ENCODE peak calls at places on chromosomes 11 and 22, in five cellular contexts. O is HCT116, U is HepG2, S is GM12878, A is A549. Q is an unnamed sample.

GRCh38 chr22:31449521-31449920 is 40.1 kb downstream of the EIF4ENIF1 start:
- DNase-seq in O (no peak), U (no peak), S (no peak), A (no peak), Q (no peak)

GRCh38 chr11:44823920-44824704 is 97.3 kb downstream of the TSPAN18 start:
- DNase-seq in O (no peak), U (peak; percentile 52), S (no peak), A (no peak), Q (no peak)

GRCh38 chr22:26992556-26992955 is 335.2 kb downstream of the MIAT start:
- DNase-seq in O (no peak), U (no peak), S (no peak), A (no peak), Q (no peak)

GRCh38 chr11:35541621-35542375 is 16.4 kb upstream of the PAMR1 start:
- DNase-seq in O (no peak), U (no peak), S (no peak), A (peak; percentile 23), Q (no peak)

GRCh38 chr11:106305458-106305857 is 228.0 kb downstream of the AASDHPPT start:
- DNase-seq in O (no peak), U (no peak), S (no peak), A (no peak), Q (no peak)

GRCh38 chr22:46007848-46008261 is 30.9 kb upstream of the WNT7B start:
- DNase-seq in O (no peak), U (no peak), S (no peak), A (no peak), Q (no peak)

GRCh38 chr11:69915501-69916250 is 96.5 kb upstream of the FGF3 start:
- DNase-seq in O (peak; percentile 60), U (peak; percentile 41), S (no peak), A (peak; percentile 75), Q (peak; percentile 68)

GRCh38 chr11:46308632-46309419 is 31.4 kb downstream of the CREB3L1 start:
- DNase-seq in O (peak; percentile 48), U (peak; percentile 39), S (no peak), A (peak; percentile 80), Q (peak; percentile 79)

GRCh38 chr11:105763594-105763993 is 153.7 kb downstream of the GRIA4 start:
- DNase-seq in O (no peak), U (no peak), S (no peak), A (no peak), Q (no peak)

GRCh38 chr11:57761301-57762234 is at the start of gene CTNND1:
- DNase-seq in O (peak; percentile 95), U (peak; percentile 97), S (peak; percentile 77), A (peak; percentile 98), Q (peak; percentile 86)

GRCh38 chr22:28779833-28780232 is 7.3 kb downstream of the CCDC117 start:
- DNase-seq in O (no peak), U (no peak), S (no peak), A (no peak), Q (no peak)

GRCh38 chr11:75347781-75348613 is 3.5 kb downstream of the ARRB1 start:
- DNase-seq in O (no peak), U (peak; percentile 64), S (no peak), A (no peak), Q (no peak)

GRCh38 chr11:60887531-60887930 is 18.9 kb downstream of the PRPF19 start:
- DNase-seq in O (peak; percentile 31), U (peak; percentile 66), S (no peak), A (peak; percentile 53), Q (peak; percentile 74)

GRCh38 chr22:41123151-41123550 is 30.8 kb downstream of the EP300 start:
- DNase-seq in O (no peak), U (no peak), S (no peak), A (no peak), Q (no peak)

GRCh38 chr11:113045146-113045545 is 83.9 kb downstream of the NCAM1 start:
- DNase-seq in O (no peak), U (no peak), S (no peak), A (no peak), Q (no peak)

GRCh38 chr11:131609317-131609716 is 238.9 kb downstream of the NTM start:
- DNase-seq in O (no peak), U (no peak), S (no peak), A (no peak), Q (no peak)

GRCh38 chr11:36566407-36567053 is 1.3 kb upstream of the RAG1 start:
- DNase-seq in O (no peak), U (no peak), S (no peak), A (no peak), Q (peak; percentile 1)

GRCh38 chr22:49400866-49401598 is 426.6 kb downstream of the BRD1 start:
- DNase-seq in O (no peak), U (no peak), S (no peak), A (no peak), Q (peak; percentile 36)

GRCh38 chr11:127259118-127259517 is 258.5 kb upstream of the KIRREL3 start:
- DNase-seq in O (no peak), U (no peak), S (no peak), A (no peak), Q (no peak)

GRCh38 chr11:79400717-79401330 is 40.0 kb downstream of the TENM4 start:
- DNase-seq in O (no peak), U (peak; percentile 12), S (no peak), A (peak; percentile 34), Q (peak; percentile 47)

GRCh38 chr22:29426476-29426875 is 11.9 kb upstream of the RFPL1 start:
- DNase-seq in O (no peak), U (no peak), S (no peak), A (no peak), Q (no peak)

GRCh38 chr11:85787809-85788805 is 22.8 kb downstream of the SYTL2 start:
- DNase-seq in O (no peak), U (peak; percentile 21), S (no peak), A (peak; percentile 95), Q (no peak)

GRCh38 chr11:102287963-102288744 is 29.1 kb upstream of the BIRC3 start:
- DNase-seq in O (peak; percentile 69), U (peak; percentile 68), S (peak; percentile 78), A (peak; percentile 80), Q (peak; percentile 77)

GRCh38 chr11:66264893-66265292 is 3.5 kb upstream of the RAB1B start:
- DNase-seq in O (no peak), U (no peak), S (no peak), A (peak; percentile 41), Q (peak; percentile 46)

GRCh38 chr11:118527109-118527508 is at the start of gene TTC36:
- DNase-seq in O (no peak), U (no peak), S (no peak), A (no peak), Q (no peak)

GRCh38 chr11:126949066-126949945 is 51.3 kb downstream of the KIRREL3 start:
- DNase-seq in O (no peak), U (no peak), S (no peak), A (no peak), Q (peak; percentile 9)

GRCh38 chr11:13963169-13963948 is 836 bp downstream of the SPON1 start:
- DNase-seq in O (no peak), U (no peak), S (no peak), A (no peak), Q (no peak)

GRCh38 chr11:114614127-114614720 is 18.6 kb upstream of the NXPE4 start:
- DNase-seq in O (no peak), U (no peak), S (no peak), A (no peak), Q (no peak)

GRCh38 chr22:45889539-45890350 is 87.2 kb downstream of the WNT7B start:
- DNase-seq in O (no peak), U (no peak), S (no peak), A (no peak), Q (no peak)

GRCh38 chr11:6351782-6352181 is 31.5 kb upstream of the CAVIN3 start:
- DNase-seq in O (no peak), U (no peak), S (no peak), A (no peak), Q (no peak)

GRCh38 chr22:43922123-43922522 is 1.5 kb upstream of the PNPLA3 start:
- DNase-seq in O (no peak), U (peak; percentile 57), S (no peak), A (no peak), Q (no peak)

GRCh38 chr22:43925433-43926348 is 2.1 kb downstream of the PNPLA3 start:
- DNase-seq in O (no peak), U (peak; percentile 95), S (no peak), A (no peak), Q (no peak)

GRCh38 chr22:43923631-43924548 is at the start of gene PNPLA3:
- DNase-seq in O (peak; percentile 57), U (peak; percentile 77), S (no peak), A (peak; percentile 71), Q (peak; percentile 86)

GRCh38 chr22:43921361-43921760 is 2.2 kb upstream of the PNPLA3 start:
- DNase-seq in O (peak; percentile 52), U (peak; percentile 44), S (no peak), A (no peak), Q (peak; percentile 20)

GRCh38 chr22:43923191-43923590 is 414 bp upstream of the PNPLA3 start:
- DNase-seq in O (no peak), U (no peak), S (no peak), A (no peak), Q (peak; percentile 38)
- H3K4me3 ChIP-seq in O (no peak overlapping the region), U (peak overlapping the region; percentile 60), S (no peak overlapping the region), A (peak overlapping the region; percentile 56), Q (peak overlapping the region; percentile 50)

GRCh38 chr11:123526918-123527317 is 96.8 kb downstream of the GRAMD1B start:
- DNase-seq in O (no peak), U (no peak), S (no peak), A (no peak), Q (no peak)

GRCh38 chr11:123525072-123525471 is 95.0 kb downstream of the GRAMD1B start:
- DNase-seq in O (no peak), U (no peak), S (no peak), A (no peak), Q (no peak)

GRCh38 chr11:123523539-123523938 is 93.5 kb downstream of the GRAMD1B start:
- DNase-seq in O (no peak), U (no peak), S (no peak), A (no peak), Q (no peak)

GRCh38 chr11:123526027-123526805 is 96.1 kb downstream of the GRAMD1B start:
- DNase-seq in O (no peak), U (no peak), S (no peak), A (no peak), Q (no peak)

GRCh38 chr11:123525511-123525918 is 95.4 kb downstream of the GRAMD1B start:
- DNase-seq in O (no peak), U (no peak), S (no peak), A (no peak), Q (no peak)
- TF ChIP-seq MAX in O (no peak), U (no peak), S (no peak), A (no peak), Q (no peak)

GRCh38 chr11:61891331-61892084 is at the start of gene FADS3:
- DNase-seq in O (peak; percentile 68), U (peak; percentile 77), S (no peak), A (peak; percentile 74), Q (peak; percentile 74)
- TF ChIP-seq POLR2A in O (no peak), U (no peak), S (no peak), A (peak; percentile 65), Q (peak; percentile 25)

DNA sequence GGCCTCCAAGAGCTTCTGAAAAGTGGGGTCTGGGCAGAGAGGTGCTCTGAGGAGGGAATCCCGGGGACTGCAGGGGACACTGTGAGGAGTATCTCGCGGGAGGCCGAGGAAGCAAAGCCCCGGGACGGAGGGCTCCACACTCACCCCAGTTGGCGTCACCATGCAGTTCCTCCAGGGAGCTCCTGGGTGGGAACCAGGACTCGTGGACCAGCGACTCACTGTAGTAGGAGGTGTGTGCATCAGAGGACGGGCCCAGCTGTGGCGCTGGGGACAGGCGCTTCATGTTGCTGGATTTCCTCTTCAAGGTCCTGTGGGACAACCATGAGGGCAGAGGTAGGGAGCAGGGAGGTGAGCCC is 4.8 kb downstream of the SUN2 start:
- DNase-seq in O (no peak), U (no peak), S (no peak), A (no peak), Q (no peak)
- H3K4me3 ChIP-seq in O (no peak overlapping the region), U (no peak overlapping the region), S (peak overlapping the region; percentile 46), A (no peak overlapping the region), Q (peak overlapping the region; percentile 13)